ENCODE peak calls at places on chromosome 20, in ten cellular contexts. Q is spleen, F is ascending aorta, S is ovary, A is right cardiac atrium, Y is left ventricle myocardium inferior, G is RWPE2, B is aorta, N is psoas muscle, X is heart right ventricle. T is an unnamed sample.

GRCh38 chr20:15799871-15800270 is 773.4 kb downstream of the KIF16B start:
- DNase-seq in Q (no peak), F (no peak), S (no peak), A (no peak), Y (no peak), G (no peak), B (no peak), N (no peak), X (no peak), T (no peak)

GRCh38 chr20:4836935-4837334 is 115.2 kb downstream of the PRND start:
- DNase-seq in Q (no peak), F (no peak), S (no peak), A (no peak), Y (no peak), G (no peak), B (no peak), N (no peak), X (no peak), T (no peak)

GRCh38 chr20:15239542-15240206 is 902.3 kb upstream of the FLRT3 start:
- DNase-seq in Q (no peak), F (no peak), S (no peak), A (no peak), Y (no peak), G (no peak), B (no peak), N (no peak), X (no peak), T (no peak)

GRCh38 chr20:44028868-44029847 is 114.5 kb downstream of the TOX2 start:
- DNase-seq in Q (peak), F (no peak), S (no peak), A (no peak), Y (no peak), G (peak), B (no peak), N (no peak), X (no peak), T (peak)

GRCh38 chr20:59033093-59033492 is 958 bp upstream of the ATP5F1E start:
- DNase-seq in Q (no peak), F (no peak), S (no peak), A (no peak), Y (no peak), G (no peak), B (no peak), N (no peak), X (no peak), T (no peak)

GRCh38 chr20:17226410-17227198 is at the start of gene PCSK2:
- DNase-seq in Q (peak), F (no peak), S (peak), A (peak), Y (peak), G (no peak), B (peak), N (peak), X (peak), T (no peak)

GRCh38 chr20:54606384-54606783 is 131.0 kb downstream of the DOK5 start:
- DNase-seq in Q (no peak), F (no peak), S (no peak), A (no peak), Y (no peak), G (no peak), B (no peak), N (no peak), X (no peak), T (no peak)

GRCh38 chr20:51930775-51931174 is 128.5 kb upstream of the SALL4 start:
- DNase-seq in Q (no peak), F (no peak), S (no peak), A (no peak), Y (no peak), G (no peak), B (no peak), N (no peak), X (no peak), T (no peak)

GRCh38 chr20:36786246-36786645 is 12.7 kb upstream of the DSN1 start:
- DNase-seq in Q (no peak), F (no peak), S (no peak), A (no peak), Y (no peak), G (no peak), B (no peak), N (no peak), X (no peak), T (no peak)

GRCh38 chr20:36745234-36745926 is 510 bp downstream of the NDRG3 start:
- DNase-seq in Q (no peak), F (no peak), S (no peak), A (peak), Y (peak), G (no peak), B (peak), N (no peak), X (no peak), T (peak)

GRCh38 chr20:49310695-49311094 is 32.8 kb upstream of the ZNFX1 start:
- DNase-seq in Q (no peak), F (no peak), S (no peak), A (no peak), Y (no peak), G (no peak), B (no peak), N (no peak), X (no peak), T (no peak)

GRCh38 chr20:13839421-13840092 is 54.7 kb downstream of the NDUFAF5 start:
- DNase-seq in Q (no peak), F (no peak), S (no peak), A (no peak), Y (no peak), G (no peak), B (no peak), N (no peak), X (no peak), T (no peak)

GRCh38 chr20:11271920-11272594 is 598.3 kb upstream of the JAG1 start:
- DNase-seq in Q (peak), F (no peak), S (no peak), A (peak), Y (no peak), G (no peak), B (no peak), N (no peak), X (no peak), T (no peak)

GRCh38 chr20:17898548-17898994 is 70.0 kb downstream of the SNX5 start:
- DNase-seq in Q (peak), F (no peak), S (peak), A (peak), Y (peak), G (no peak), B (peak), N (peak), X (peak), T (peak)

GRCh38 chr20:14838663-14839650 is 501.5 kb upstream of the FLRT3 start:
- DNase-seq in Q (no peak), F (no peak), S (no peak), A (no peak), Y (no peak), G (no peak), B (no peak), N (no peak), X (no peak), T (no peak)

GRCh38 chr20:63876489-63877036 is 11.5 kb downstream of the TPD52L2 start:
- DNase-seq in Q (peak), F (no peak), S (no peak), A (peak), Y (no peak), G (peak), B (no peak), N (no peak), X (no peak), T (no peak)

GRCh38 chr20:50285376-50286173 is 94.9 kb downstream of the CEBPB start:
- DNase-seq in Q (no peak), F (no peak), S (peak), A (peak), Y (no peak), G (no peak), B (no peak), N (peak), X (no peak), T (peak)

GRCh38 chr20:60481742-60482133 is 523.5 kb downstream of the CDH26 start:
- DNase-seq in Q (no peak), F (no peak), S (no peak), A (no peak), Y (no peak), G (no peak), B (no peak), N (no peak), X (no peak), T (no peak)

GRCh38 chr20:9573598-9573997 is 59.2 kb downstream of the LAMP5 start:
- DNase-seq in Q (no peak), F (no peak), S (no peak), A (no peak), Y (no peak), G (no peak), B (no peak), N (no peak), X (no peak), T (no peak)

GRCh38 chr20:63891061-63892002 is 3.6 kb upstream of the DNAJC5 start:
- DNase-seq in Q (no peak), F (no peak), S (no peak), A (no peak), Y (no peak), G (peak), B (no peak), N (no peak), X (no peak), T (no peak)

GRCh38 chr20:24523661-24524060 is 54.2 kb downstream of the SYNDIG1 start:
- DNase-seq in Q (no peak), F (no peak), S (no peak), A (no peak), Y (no peak), G (no peak), B (no peak), N (no peak), X (no peak), T (no peak)

GRCh38 chr20:64224344-64225165 is 31.0 kb upstream of the PCMTD2 start:
- DNase-seq in Q (no peak), F (no peak), S (no peak), A (peak), Y (no peak), G (no peak), B (no peak), N (no peak), X (no peak), T (no peak)

GRCh38 chr20:36201198-36201597 is 35.1 kb upstream of the AAR2 start:
- DNase-seq in Q (peak), F (no peak), S (no peak), A (no peak), Y (no peak), G (no peak), B (no peak), N (no peak), X (no peak), T (no peak)

GRCh38 chr20:57581202-57582028 is 20.5 kb downstream of the PCK1 start:
- DNase-seq in Q (peak), F (no peak), S (no peak), A (no peak), Y (no peak), G (peak), B (peak), N (no peak), X (no peak), T (no peak)
- H3K27ac ChIP-seq in Q (no peak), F (peak), S (peak), A (no peak), Y (peak), G (no peak), B (no peak), N (peak), X (no peak), T (no peak)

DNA sequence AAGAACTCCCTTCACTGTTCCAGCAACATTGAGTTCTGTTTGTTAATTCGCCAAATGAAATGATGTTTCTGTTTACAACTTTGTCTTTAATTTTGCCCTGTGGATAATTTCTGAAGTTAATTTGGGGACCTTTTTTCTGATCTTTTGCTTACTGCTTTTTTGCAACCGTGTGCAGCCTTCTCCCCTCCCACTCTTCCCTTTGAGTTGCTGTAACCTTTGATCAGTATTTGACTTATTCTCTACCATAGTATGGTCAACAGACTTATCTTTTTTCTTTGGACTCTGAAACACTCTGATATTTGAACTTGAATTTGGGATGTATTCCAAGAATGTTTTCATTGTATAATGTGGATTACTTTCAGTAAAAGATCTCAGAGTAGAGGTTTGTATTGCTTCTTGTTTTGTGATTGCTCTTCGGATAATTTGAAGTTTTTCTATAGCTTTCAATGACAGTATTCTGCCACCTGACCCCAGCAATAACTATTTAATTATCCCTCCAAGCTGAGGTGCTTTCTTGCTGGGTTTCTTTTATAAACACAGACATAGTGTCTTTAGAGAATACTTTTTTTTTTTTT is 46.2 kb downstream of the LRRN4 start:
- DNase-seq in Q (no peak), F (no peak), S (no peak), A (no peak), Y (no peak), G (no peak), B (no peak), N (no peak), X (no peak), T (no peak)
- H3K27ac ChIP-seq in Q (no peak), F (no peak), S (no peak), A (peak), Y (peak), G (peak), B (no peak), N (peak), X (peak), T (no peak)

DNA sequence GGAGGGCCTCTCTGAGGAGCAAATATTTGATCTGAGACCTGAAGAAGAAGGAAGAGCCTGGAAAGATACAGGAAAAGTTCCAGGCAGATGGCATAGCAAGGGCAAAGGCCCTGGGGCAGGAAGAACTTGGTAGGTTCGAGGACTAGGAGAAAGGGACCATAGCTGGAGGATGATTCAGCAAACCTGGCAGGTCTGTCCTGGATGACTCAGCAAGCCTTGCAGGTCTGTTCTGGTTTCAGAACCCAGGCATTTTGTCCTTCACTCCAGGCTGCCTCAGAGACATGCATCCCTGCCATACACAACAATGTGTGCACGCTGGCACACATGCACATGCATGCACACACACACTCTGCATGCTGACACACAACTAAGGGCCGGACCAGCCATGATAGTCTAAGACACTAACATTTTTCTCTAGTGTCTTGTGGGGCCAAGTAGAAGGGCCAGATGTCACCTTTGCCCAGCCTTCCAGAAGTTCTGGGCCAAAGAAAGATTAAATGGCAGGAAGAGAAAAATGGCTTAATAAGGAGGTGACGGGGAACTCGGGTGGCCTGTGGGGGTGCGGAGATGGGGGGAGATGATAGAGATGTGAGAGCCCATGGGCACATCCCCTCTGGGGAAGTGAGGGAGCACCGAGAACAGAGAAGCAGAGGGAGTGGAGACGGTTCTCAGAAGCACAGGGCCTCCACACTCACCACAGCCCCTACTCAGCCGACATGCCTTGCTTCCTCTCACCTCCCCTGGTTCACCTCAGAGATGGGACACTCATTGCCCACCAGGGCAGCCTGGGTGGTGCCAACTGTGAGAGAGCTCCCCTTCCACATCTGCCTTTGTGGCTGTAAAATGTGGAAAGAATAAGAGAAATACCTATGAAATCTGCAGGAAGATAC is 15.4 kb upstream of the TRIB3 start:
- DNase-seq in Q (no peak), F (no peak), S (no peak), A (no peak), Y (no peak), G (peak), B (no peak), N (no peak), X (no peak), T (peak)
- H3K27ac ChIP-seq in Q (no peak), F (no peak), S (no peak), A (no peak), Y (no peak), G (peak), B (no peak), N (no peak), X (no peak), T (no peak)

DNA sequence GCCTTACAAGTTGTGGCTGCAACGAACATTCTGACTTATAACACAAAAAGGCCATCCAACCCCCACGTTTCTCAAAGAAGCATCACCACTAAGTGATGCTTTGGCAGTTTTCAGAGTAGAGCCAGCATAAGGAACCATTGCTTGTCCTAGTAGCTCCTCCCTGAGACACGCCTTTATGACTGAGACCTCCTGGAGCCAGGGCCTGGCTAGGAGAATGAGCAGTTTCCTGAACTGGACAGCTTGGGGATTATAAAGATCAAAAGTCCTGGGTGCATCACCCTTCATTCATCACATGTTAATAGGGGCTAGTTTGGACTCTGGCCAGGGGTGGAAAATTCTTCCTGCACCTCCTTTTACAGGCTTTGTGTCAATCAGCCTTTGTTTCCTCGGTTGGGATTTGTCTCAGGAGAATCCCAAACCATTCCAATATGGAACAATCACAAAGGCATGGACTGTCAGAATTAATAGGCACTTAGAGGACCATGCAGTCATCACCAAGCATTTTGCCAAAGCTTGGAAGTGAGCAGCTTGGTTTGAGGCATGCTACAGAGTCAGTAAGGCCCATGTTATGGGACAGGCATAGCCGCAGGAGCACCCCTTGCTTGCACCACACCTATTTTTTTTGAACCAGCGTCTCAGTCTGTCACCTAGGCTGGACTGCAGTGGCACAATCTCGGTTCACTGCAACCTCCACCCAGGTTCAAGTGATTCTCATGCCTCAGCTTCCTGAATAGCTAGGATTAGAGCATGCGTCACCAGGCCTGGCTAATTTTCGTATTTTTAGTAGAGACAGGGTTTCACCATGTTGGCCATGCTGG is 64.9 kb upstream of the TGM3 start:
- DNase-seq in Q (no peak), F (no peak), S (no peak), A (no peak), Y (no peak), G (no peak), B (no peak), N (no peak), X (no peak), T (no peak)
- H3K27ac ChIP-seq in Q (no peak), F (no peak), S (no peak), A (no peak), Y (no peak), G (no peak), B (no peak), N (no peak), X (no peak), T (no peak)

GRCh38 chr20:34364013-34364382 is 925 bp downstream of the ITCH start:
- DNase-seq in Q (no peak), F (no peak), S (no peak), A (no peak), Y (no peak), G (peak), B (no peak), N (no peak), X (no peak), T (no peak)
- H3K27ac ChIP-seq in Q (peak), F (peak), S (no peak), A (peak), Y (peak), G (peak), B (peak), N (peak), X (peak), T (peak)

GRCh38 chr20:41469868-41470267 is 103.2 kb upstream of the EMILIN3 start:
- DNase-seq in Q (no peak), F (no peak), S (no peak), A (no peak), Y (peak), G (no peak), B (no peak), N (no peak), X (peak), T (no peak)

GRCh38 chr20:41467690-41468089 is 101.1 kb upstream of the EMILIN3 start:
- DNase-seq in Q (no peak), F (no peak), S (no peak), A (no peak), Y (no peak), G (no peak), B (no peak), N (no peak), X (no peak), T (no peak)

GRCh38 chr20:41470362-41471095 is 103.9 kb upstream of the EMILIN3 start:
- DNase-seq in Q (no peak), F (no peak), S (no peak), A (no peak), Y (no peak), G (no peak), B (no peak), N (no peak), X (no peak), T (no peak)

GRCh38 chr20:41466836-41467619 is 100.4 kb upstream of the EMILIN3 start:
- DNase-seq in Q (no peak), F (no peak), S (no peak), A (no peak), Y (no peak), G (no peak), B (no peak), N (no peak), X (no peak), T (no peak)

DNA sequence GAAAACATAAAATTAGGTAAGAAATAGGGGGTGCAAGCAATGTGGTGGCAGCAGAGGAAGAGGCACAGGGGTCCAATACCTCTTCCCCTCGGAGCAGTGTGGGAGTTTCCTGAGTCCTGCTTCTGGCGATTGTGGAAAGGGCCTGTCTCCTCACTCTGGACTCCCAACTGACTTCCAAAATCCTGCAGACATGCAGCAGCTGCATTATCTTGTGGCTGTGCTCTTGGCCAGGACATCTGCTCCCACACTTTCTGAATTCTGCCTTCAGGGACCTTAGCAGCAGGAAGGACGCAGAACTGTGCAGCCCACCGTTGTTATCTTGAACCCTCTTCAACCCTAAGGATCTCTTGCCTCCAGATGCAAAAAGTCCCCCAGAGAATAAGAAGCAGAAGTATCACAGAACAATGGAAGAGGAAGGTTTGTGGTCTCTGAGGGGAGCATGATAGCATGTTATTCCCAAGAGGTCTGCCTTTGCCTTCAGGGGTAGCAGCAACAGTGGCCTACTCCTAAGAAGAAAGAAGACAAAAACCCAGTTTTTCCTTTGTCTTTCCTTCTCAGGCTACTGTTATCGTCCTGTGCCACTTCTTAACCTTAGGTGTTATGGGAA is 102.5 kb upstream of the EMILIN3 start:
- DNase-seq in Q (no peak), F (no peak), S (no peak), A (no peak), Y (no peak), G (no peak), B (no peak), N (no peak), X (no peak), T (no peak)
- H3K27ac ChIP-seq in Q (no peak), F (no peak), S (no peak), A (peak), Y (peak), G (no peak), B (no peak), N (no peak), X (peak), T (no peak)

DNA sequence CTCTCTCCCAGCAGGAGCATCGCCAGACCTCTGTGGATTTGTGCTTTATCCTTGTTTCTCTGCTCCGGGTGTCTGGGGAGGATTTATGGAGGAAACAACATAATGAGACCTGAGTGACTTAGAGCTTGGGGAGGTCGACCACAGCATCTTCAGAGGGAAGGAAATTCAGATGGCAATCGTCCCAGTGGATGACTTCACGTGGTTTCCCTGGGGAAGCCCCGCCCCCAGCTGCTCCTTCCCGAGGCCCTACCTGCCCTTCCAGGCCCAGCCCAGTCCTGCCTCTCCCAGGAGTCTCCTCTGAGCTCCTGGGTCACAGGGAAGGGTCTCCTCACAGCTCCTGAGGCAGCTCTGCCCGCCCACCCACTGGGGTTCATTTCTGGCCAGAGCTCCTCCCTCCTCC is 430.3 kb upstream of the SULF2 start:
- DNase-seq in Q (no peak), F (no peak), S (no peak), A (no peak), Y (no peak), G (no peak), B (no peak), N (no peak), X (no peak), T (no peak)
- H3K27ac ChIP-seq in Q (no peak), F (no peak), S (no peak), A (no peak), Y (no peak), G (no peak), B (no peak), N (no peak), X (no peak), T (no peak)